ENCODE peak calls at places on chromosomes 5 and 9, in six cellular contexts. C, M, A, Q, Y and L are unnamed samples.

GRCh38 chr9:81492710-81493447 is 196.5 kb downstream of the TLE1 start:
- DNase-seq in C (no peak), M (no peak), A (peak; percentile 100), Q (no peak), Y (peak; percentile 95), L (no peak)

GRCh38 chr9:40884072-40884901 is 244.2 kb downstream of the FOXD4L6 start:
- DNase-seq in C (no peak), M (no peak), A (no peak), Q (peak; percentile 24), Y (no peak), L (no peak)

GRCh38 chr5:173051746-173052145 is 4.4 kb upstream of the CREBRF start:
- DNase-seq in C (no peak), M (no peak), A (peak; percentile 83), Q (no peak), Y (peak; percentile 40), L (no peak)

GRCh38 chr5:34762321-34762871 is 76.6 kb upstream of the TTC23L start:
- DNase-seq in C (no peak), M (no peak), A (peak; percentile 97), Q (no peak), Y (peak; percentile 87), L (no peak)

GRCh38 chr9:126236273-126236672 is 90.4 kb upstream of the MVB12B start:
- DNase-seq in C (no peak), M (no peak), A (no peak), Q (no peak), Y (no peak), L (no peak)

GRCh38 chr5:116536279-116537161 is 38.1 kb downstream of the SEMA6A start:
- DNase-seq in C (no peak), M (no peak), A (no peak), Q (no peak), Y (no peak), L (no peak)

GRCh38 chr5:104431946-104432345 is 869.4 kb upstream of the NUDT12 start:
- DNase-seq in C (no peak), M (no peak), A (no peak), Q (no peak), Y (no peak), L (no peak)

GRCh38 chr9:119963258-119963797 is 594.1 kb upstream of the BRINP1 start:
- DNase-seq in C (peak; percentile 24), M (peak; percentile 27), A (peak; percentile 78), Q (peak; percentile 85), Y (peak; percentile 74), L (peak; percentile 94)

GRCh38 chr5:67141644-67142043 is 55.0 kb downstream of the CD180 start:
- DNase-seq in C (no peak), M (no peak), A (no peak), Q (no peak), Y (no peak), L (no peak)

GRCh38 chr9:96139592-96140251 is 162.3 kb downstream of the HSD17B3 start:
- DNase-seq in C (no peak), M (no peak), A (peak; percentile 95), Q (no peak), Y (peak; percentile 94), L (no peak)

GRCh38 chr9:113695901-113696300 is 180.2 kb upstream of the ZNF618 start:
- DNase-seq in C (no peak), M (no peak), A (no peak), Q (no peak), Y (no peak), L (no peak)

GRCh38 chr5:71782771-71783770 is 64.0 kb downstream of the CARTPT start:
- DNase-seq in C (peak; percentile 73), M (peak; percentile 54), A (peak; percentile 75), Q (peak; percentile 83), Y (peak; percentile 82), L (peak; percentile 88)

GRCh38 chr5:125510651-125511050 is 764.2 kb upstream of the ZNF608 start:
- DNase-seq in C (no peak), M (no peak), A (no peak), Q (no peak), Y (peak; percentile 17), L (no peak)

GRCh38 chr9:4678679-4679267 is 596 bp upstream of the CDC37L1 start:
- DNase-seq in C (peak; percentile 12), M (no peak), A (peak; percentile 19), Q (no peak), Y (peak; percentile 54), L (peak; percentile 55)

GRCh38 chr5:162529886-162530285 is 462.3 kb downstream of the GABRG2 start:
- DNase-seq in C (no peak), M (no peak), A (no peak), Q (no peak), Y (no peak), L (peak; percentile 4)

GRCh38 chr9:102499468-102499867 is 495.7 kb upstream of the CYLC2 start:
- DNase-seq in C (no peak), M (no peak), A (no peak), Q (no peak), Y (no peak), L (no peak)

GRCh38 chr5:172632346-172633092 is 8.5 kb upstream of the NEURL1B start:
- DNase-seq in C (no peak), M (no peak), A (no peak), Q (peak; percentile 9), Y (no peak), L (no peak)

GRCh38 chr5:156677963-156678362 is 172.1 kb upstream of the PPP1R2B start:
- DNase-seq in C (no peak), M (no peak), A (no peak), Q (no peak), Y (no peak), L (no peak)

GRCh38 chr5:14362511-14362910 is 219.1 kb upstream of the OTULINL start:
- DNase-seq in C (no peak), M (no peak), A (no peak), Q (no peak), Y (no peak), L (no peak)

GRCh38 chr5:72366324-72366976 is 46.3 kb downstream of the PTCD2 start:
- DNase-seq in C (peak; percentile 61), M (no peak), A (peak; percentile 80), Q (peak; percentile 48), Y (peak; percentile 71), L (peak; percentile 85)

GRCh38 chr5:163661358-163661757 is 155.9 kb downstream of the MAT2B start:
- DNase-seq in C (no peak), M (no peak), A (no peak), Q (no peak), Y (no peak), L (no peak)

GRCh38 chr5:156912869-156913268 is 50.2 kb downstream of the TIMD4 start:
- DNase-seq in C (no peak), M (no peak), A (no peak), Q (no peak), Y (no peak), L (no peak)

GRCh38 chr9:132587484-132587858 is 5.1 kb downstream of the BARHL1 start:
- DNase-seq in C (no peak), M (no peak), A (no peak), Q (no peak), Y (no peak), L (no peak)

GRCh38 chr5:132479812-132480441 is 10.6 kb downstream of the IRF1 start:
- DNase-seq in C (no peak), M (no peak), A (no peak), Q (no peak), Y (no peak), L (no peak)

GRCh38 chr5:141889282-141889871 is 11.2 kb upstream of the PCDH1 start:
- DNase-seq in C (no peak), M (no peak), A (no peak), Q (no peak), Y (peak; percentile 11), L (no peak)

GRCh38 chr5:61768692-61769281 is 436.7 kb downstream of the ZSWIM6 start:
- DNase-seq in C (peak; percentile 4), M (peak; percentile 23), A (peak; percentile 3), Q (peak; percentile 87), Y (peak; percentile 33), L (peak; percentile 92)

GRCh38 chr9:35756275-35756742 is 2.2 kb upstream of the MSMP start:
- DNase-seq in C (no peak), M (peak; percentile 38), A (no peak), Q (no peak), Y (no peak), L (no peak)
- H4K8ac ChIP-seq in C (no peak overlapping the region), M (peak overlapping the region; percentile 87), A (no peak overlapping the region), Q (no peak overlapping the region), Y (peak overlapping the region; percentile 36), L (no peak overlapping the region)

GRCh38 chr9:36486454-36486932 is 86.2 kb upstream of the MELK start:
- DNase-seq in C (peak; percentile 30), M (no peak), A (peak; percentile 11), Q (no peak), Y (peak; percentile 47), L (no peak)

GRCh38 chr9:36486933-36487481 is 85.7 kb upstream of the MELK start:
- DNase-seq in C (peak; percentile 23), M (no peak), A (no peak), Q (peak; percentile 39), Y (peak; percentile 48), L (peak; percentile 81)

GRCh38 chr9:36489453-36489852 is 83.2 kb upstream of the MELK start:
- DNase-seq in C (no peak), M (no peak), A (no peak), Q (no peak), Y (no peak), L (no peak)

GRCh38 chr9:36488322-36488838 is 84.3 kb upstream of the MELK start:
- DNase-seq in C (no peak), M (no peak), A (no peak), Q (no peak), Y (no peak), L (no peak)

GRCh38 chr9:36487482-36488321 is 85.0 kb upstream of the MELK start:
- DNase-seq in C (peak; percentile 88), M (peak; percentile 64), A (peak; percentile 90), Q (peak; percentile 93), Y (peak; percentile 92), L (peak; percentile 95)
- H3K4me1 ChIP-seq in C (peaks cover 13% of the 10 kb centered on the region), M (peaks cover 14% of the 10 kb centered on the region), A (peaks cover 7% of the 10 kb centered on the region), Q (peaks cover 19% of the 10 kb centered on the region), Y (peaks cover 6% of the 10 kb centered on the region), L (peaks cover 2% of the 10 kb centered on the region)

GRCh38 chr5:77103457-77103856 is 16.4 kb upstream of the ZBED3 start:
- DNase-seq in C (no peak), M (no peak), A (no peak), Q (no peak), Y (no peak), L (no peak)

GRCh38 chr5:77104813-77105212 is 17.7 kb upstream of the ZBED3 start:
- DNase-seq in C (no peak), M (no peak), A (no peak), Q (no peak), Y (no peak), L (no peak)

GRCh38 chr5:77101298-77101697 is 14.2 kb upstream of the ZBED3 start:
- DNase-seq in C (no peak), M (no peak), A (peak; percentile 71), Q (no peak), Y (no peak), L (no peak)

DNA sequence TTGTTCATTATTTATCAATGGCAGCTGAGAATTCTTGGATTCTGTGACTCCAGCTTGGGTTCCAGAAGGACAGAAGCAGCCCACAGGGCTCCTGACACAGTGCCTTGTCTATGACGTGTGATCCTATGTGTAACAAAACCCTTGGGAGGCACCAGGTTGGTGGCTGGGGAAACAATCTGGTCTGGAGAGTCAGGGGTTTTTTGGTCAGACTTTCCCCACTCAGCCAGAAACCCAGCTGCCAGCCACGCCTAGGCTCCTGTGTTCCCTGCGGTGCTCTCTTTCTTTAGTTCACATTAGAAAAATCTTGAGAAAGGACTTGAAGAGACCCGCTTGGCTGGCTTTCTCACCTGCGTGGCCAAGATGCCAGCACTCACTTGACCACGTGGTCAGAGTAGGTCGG is 15.5 kb upstream of the ZBED3 start:
- DNase-seq in C (no peak), M (no peak), A (no peak), Q (no peak), Y (no peak), L (no peak)
- H2BK15ac ChIP-seq in C (no peak overlapping the region), M (no peak overlapping the region), A (no peak overlapping the region), Q (no peak overlapping the region), Y (no peak overlapping the region), L (no peak overlapping the region)

GRCh38 chr5:32312682-32313523 is at the start of gene MTMR12:
- DNase-seq in C (peak; percentile 99), M (peak; percentile 99), A (peak; percentile 99), Q (peak; percentile 100), Y (peak; percentile 99), L (peak; percentile 100)
- H4K8ac ChIP-seq in C (no peak within 1 kb of the TSS), M (peak within 1 kb of the TSS; percentile 93), A (peak within 1 kb of the TSS; percentile 65), Q (no peak within 1 kb of the TSS), Y (peak within 1 kb of the TSS; percentile 92), L (peak within 1 kb of the TSS; percentile 99)